ENCODE peak calls at places on chromosomes 5 and 9, in five cellular contexts. D is COR-L47; C is activated naive CD8-positive, alpha-beta T cell treated with anti-CD3 and anti-CD28 coated beads, Interleukin-2, amount 50 U/mL, for 24 hours; P is CD8-positive, alpha-beta T cell; L is Peyer's patch. E is an unnamed sample.

GRCh38 chr5:147417133-147417813 is 92.6 kb downstream of the DPYSL3 start:
- DNase-seq in D (no peak), L (peak), P (no peak), C (no peak), E (peak)

GRCh38 chr5:74634611-74635286 is 5.8 kb downstream of the ENC1 start:
- DNase-seq in D (no peak), C (no peak), L (no peak), P (no peak), E (no peak)

GRCh38 chr9:108551030-108551964 is 304.5 kb downstream of the ACTL7B start:
- DNase-seq in P (no peak), L (no peak), D (no peak), C (no peak), E (no peak)

GRCh38 chr5:160629007-160629402 is 207.3 kb downstream of the PTTG1 start:
- DNase-seq in C (no peak), P (no peak), D (no peak), L (no peak), E (peak)

GRCh38 chr5:151196556-151197290 is 27.2 kb downstream of the CCDC69 start:
- DNase-seq in P (peak), C (no peak), D (no peak), L (no peak), E (no peak)

GRCh38 chr9:91882628-91883027 is 67.4 kb downstream of the ROR2 start:
- DNase-seq in D (peak), C (no peak), P (no peak), L (no peak), E (no peak)

GRCh38 chr5:79069488-79070001 is at the start of the genes BHMT2 and DMGDH:
- DNase-seq in L (no peak), C (peak), D (no peak), P (no peak), E (no peak)

GRCh38 chr9:97710356-97711222 is 13.4 kb upstream of the XPA start:
- DNase-seq in L (no peak), P (peak), D (peak), C (peak), E (no peak)

GRCh38 chr5:82341325-82341724 is 63.2 kb upstream of the RPS23 start:
- DNase-seq in P (no peak), D (no peak), L (no peak), C (no peak), E (no peak)

GRCh38 chr5:77087484-77088291 is 603 bp upstream of the ZBED3 start:
- DNase-seq in D (peak), C (no peak), L (no peak), P (no peak), E (no peak)

GRCh38 chr9:96163712-96164111 is 138.3 kb downstream of the HSD17B3 start:
- DNase-seq in L (no peak), D (no peak), P (no peak), C (no peak), E (no peak)

GRCh38 chr5:19733612-19734495 is 254.1 kb downstream of the CDH18 start:
- DNase-seq in D (no peak), L (no peak), C (no peak), P (no peak), E (no peak)

GRCh38 chr5:42982107-42982622 is 58.0 kb downstream of the ANXA2R start:
- DNase-seq in P (no peak), L (no peak), C (no peak), D (no peak), E (peak)

GRCh38 chr9:128635266-128636023 is 21.2 kb downstream of the DYNC2I2 start:
- DNase-seq in L (peak), P (no peak), D (peak), C (no peak), E (peak)

GRCh38 chr5:30401479-30402058 is 791.9 kb upstream of the CDH6 start:
- DNase-seq in C (peak), P (no peak), L (no peak), D (peak), E (no peak)

GRCh38 chr5:154862766-154863165 is 4.3 kb downstream of the CNOT8 start:
- DNase-seq in D (no peak), C (no peak), L (no peak), P (no peak), E (no peak)

GRCh38 chr5:132495672-132496630 is 5.4 kb upstream of the IRF1 start:
- DNase-seq in L (peak), D (peak), P (peak), C (peak), E (peak)

GRCh38 chr5:91383956-91384300 is 811 bp upstream of the ARRDC3 start:
- DNase-seq in L (no peak), D (no peak), P (no peak), C (peak), E (no peak)

GRCh38 chr5:163318707-163319106 is 118.7 kb upstream of the CCNG1 start:
- DNase-seq in D (no peak), C (no peak), P (no peak), L (no peak), E (no peak)

GRCh38 chr9:81894891-81895290 is 33.3 kb upstream of the SPATA31D4 start:
- DNase-seq in L (no peak), P (no peak), D (no peak), C (no peak), E (no peak)

GRCh38 chr5:6792376-6792775 is 79.1 kb downstream of the TENT4A start:
- DNase-seq in L (no peak), D (no peak), P (no peak), C (no peak), E (no peak)

GRCh38 chr9:114611516-114612271 is 603 bp downstream of the TMEM268 start:
- DNase-seq in D (peak), L (peak), C (peak), P (peak), E (peak)

GRCh38 chr9:105054488-105054887 is 126.5 kb upstream of the ABCA1 start:
- DNase-seq in D (no peak), L (no peak), P (no peak), C (no peak), E (no peak)

GRCh38 chr5:133754575-133755169 is 142.3 kb upstream of the FSTL4 start:
- DNase-seq in C (peak), L (no peak), P (no peak), D (peak), E (no peak)

GRCh38 chr5:154940772-154941620 is at the start of gene MRPL22:
- DNase-seq in L (peak), P (peak), C (peak), D (peak), E (peak)

GRCh38 chr5:98929982-98930355 is 1.2 kb upstream of the CHD1 start:
- DNase-seq in P (no peak), L (peak), D (no peak), C (no peak), E (no peak)

E was measured in NCI-H187.